ENCODE peak calls at places on chromosomes 1 and 21, in ten cellular contexts. One of them, this sample, is unnamed. For H3K36me3, the result is how much of the 10 kb centered on the place peaks cover.

GRCh38 chr1:9537863-9538668 is 1.2 kb upstream of the SLC25A33 start:
- DNase-seq in GM23248: no peak
- DNase-seq in RWPE2: no peak
- DNase-seq in astrocyte: no peak
- DNase-seq in psoas muscle: no peak
- DNase-seq in fibroblast of lung: no peak
- DNase-seq in ovary: no peak
- DNase-seq in IMR-90: no peak
- DNase-seq in tibial nerve: no peak
- DNase-seq in hepatocyte: peak
- DNase-seq in this sample: no peak

GRCh38 chr1:170461362-170461761 is 70.6 kb upstream of the GORAB start:
- DNase-seq in GM23248: peak
- DNase-seq in RWPE2: no peak
- DNase-seq in astrocyte: peak
- DNase-seq in psoas muscle: no peak
- DNase-seq in fibroblast of lung: peak
- DNase-seq in ovary: no peak
- DNase-seq in IMR-90: peak
- DNase-seq in tibial nerve: no peak
- DNase-seq in hepatocyte: no peak
- DNase-seq in this sample: no peak

GRCh38 chr1:24107462-24108225 is 4.3 kb downstream of the MYOM3 start:
- DNase-seq in GM23248: peak
- DNase-seq in RWPE2: no peak
- DNase-seq in astrocyte: peak
- DNase-seq in psoas muscle: peak
- DNase-seq in fibroblast of lung: peak
- DNase-seq in ovary: no peak
- DNase-seq in IMR-90: peak
- DNase-seq in tibial nerve: no peak
- DNase-seq in hepatocyte: peak
- DNase-seq in this sample: no peak

GRCh38 chr1:56199060-56199459 is 380.3 kb downstream of the PLPP3 start:
- DNase-seq in GM23248: no peak
- DNase-seq in RWPE2: no peak
- DNase-seq in astrocyte: no peak
- DNase-seq in psoas muscle: peak
- DNase-seq in fibroblast of lung: no peak
- DNase-seq in ovary: no peak
- DNase-seq in IMR-90: no peak
- DNase-seq in tibial nerve: no peak
- DNase-seq in hepatocyte: no peak
- DNase-seq in this sample: no peak

GRCh38 chr21:35408401-35408800 is 359.3 kb upstream of the RUNX1 start:
- DNase-seq in GM23248: peak
- DNase-seq in RWPE2: no peak
- DNase-seq in astrocyte: no peak
- DNase-seq in psoas muscle: no peak
- DNase-seq in fibroblast of lung: peak
- DNase-seq in ovary: no peak
- DNase-seq in IMR-90: peak
- DNase-seq in tibial nerve: no peak
- DNase-seq in hepatocyte: no peak
- DNase-seq in this sample: no peak

GRCh38 chr21:32096411-32096810 is 182.4 kb downstream of the MIS18A start:
- DNase-seq in GM23248: peak
- DNase-seq in RWPE2: no peak
- DNase-seq in astrocyte: no peak
- DNase-seq in psoas muscle: no peak
- DNase-seq in fibroblast of lung: no peak
- DNase-seq in ovary: no peak
- DNase-seq in IMR-90: no peak
- DNase-seq in tibial nerve: no peak
- DNase-seq in hepatocyte: no peak
- DNase-seq in this sample: no peak

GRCh38 chr1:64748222-64748621 is 3.3 kb downstream of the RAVER2 start:
- DNase-seq in GM23248: no peak
- DNase-seq in RWPE2: no peak
- DNase-seq in astrocyte: no peak
- DNase-seq in psoas muscle: no peak
- DNase-seq in fibroblast of lung: no peak
- DNase-seq in ovary: no peak
- DNase-seq in IMR-90: no peak
- DNase-seq in tibial nerve: no peak
- DNase-seq in hepatocyte: no peak
- DNase-seq in this sample: no peak

GRCh38 chr1:27741124-27741523 is 15.4 kb downstream of the FAM76A start:
- DNase-seq in GM23248: no peak
- DNase-seq in RWPE2: no peak
- DNase-seq in astrocyte: no peak
- DNase-seq in psoas muscle: no peak
- DNase-seq in fibroblast of lung: no peak
- DNase-seq in ovary: no peak
- DNase-seq in IMR-90: no peak
- DNase-seq in tibial nerve: no peak
- DNase-seq in hepatocyte: no peak
- DNase-seq in this sample: no peak

GRCh38 chr1:201500670-201501120 is 6.2 kb downstream of the CSRP1 start:
- DNase-seq in GM23248: peak
- DNase-seq in RWPE2: no peak
- DNase-seq in astrocyte: no peak
- DNase-seq in psoas muscle: no peak
- DNase-seq in fibroblast of lung: peak
- DNase-seq in ovary: no peak
- DNase-seq in IMR-90: no peak
- DNase-seq in tibial nerve: peak
- DNase-seq in hepatocyte: no peak
- DNase-seq in this sample: peak

GRCh38 chr21:42684109-42684916 is 30.9 kb downstream of the PDE9A start:
- DNase-seq in GM23248: peak
- DNase-seq in RWPE2: peak
- DNase-seq in astrocyte: no peak
- DNase-seq in psoas muscle: no peak
- DNase-seq in fibroblast of lung: no peak
- DNase-seq in ovary: no peak
- DNase-seq in IMR-90: no peak
- DNase-seq in tibial nerve: no peak
- DNase-seq in hepatocyte: no peak
- DNase-seq in this sample: peak

GRCh38 chr1:56837244-56837926 is 17.2 kb upstream of the C8A start:
- DNase-seq in GM23248: peak
- DNase-seq in RWPE2: no peak
- DNase-seq in astrocyte: no peak
- DNase-seq in psoas muscle: no peak
- DNase-seq in fibroblast of lung: no peak
- DNase-seq in ovary: no peak
- DNase-seq in IMR-90: no peak
- DNase-seq in tibial nerve: no peak
- DNase-seq in hepatocyte: no peak
- DNase-seq in this sample: no peak

DNA sequence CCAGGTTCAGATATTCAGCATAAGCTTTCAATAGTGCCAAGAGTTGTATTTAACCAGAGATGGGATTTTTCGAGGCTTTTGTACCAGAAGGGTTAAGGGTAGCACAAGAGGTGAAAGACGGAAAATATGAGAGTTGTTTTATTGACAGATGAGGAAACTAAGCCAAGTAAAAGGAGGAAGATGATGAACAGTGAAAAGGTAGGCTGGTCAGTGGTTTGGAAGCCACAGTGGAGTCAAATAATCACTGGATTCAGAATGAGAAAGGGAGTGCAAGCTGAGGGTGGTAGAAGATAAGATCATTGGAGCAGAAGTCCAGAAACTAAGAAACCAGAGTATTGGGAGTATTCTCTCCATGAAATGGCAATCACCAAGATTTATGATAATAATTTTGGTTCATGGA is 45.7 kb downstream of the ANGPTL1 start:
- DNase-seq in GM23248: no peak
- DNase-seq in RWPE2: no peak
- DNase-seq in astrocyte: no peak
- DNase-seq in psoas muscle: no peak
- DNase-seq in fibroblast of lung: no peak
- DNase-seq in ovary: no peak
- DNase-seq in IMR-90: no peak
- DNase-seq in tibial nerve: no peak
- DNase-seq in hepatocyte: no peak
- DNase-seq in this sample: no peak
- H3K36me3 ChIP-seq in GM23248: under half
- H3K36me3 ChIP-seq in RWPE2: under half
- H3K36me3 ChIP-seq in astrocyte: under half
- H3K36me3 ChIP-seq in psoas muscle: under half
- H3K36me3 ChIP-seq in fibroblast of lung: under half
- H3K36me3 ChIP-seq in ovary: under half
- H3K36me3 ChIP-seq in IMR-90: under half
- H3K36me3 ChIP-seq in tibial nerve: under half
- H3K36me3 ChIP-seq in hepatocyte: under half
- H3K36me3 ChIP-seq in this sample: under half

DNA sequence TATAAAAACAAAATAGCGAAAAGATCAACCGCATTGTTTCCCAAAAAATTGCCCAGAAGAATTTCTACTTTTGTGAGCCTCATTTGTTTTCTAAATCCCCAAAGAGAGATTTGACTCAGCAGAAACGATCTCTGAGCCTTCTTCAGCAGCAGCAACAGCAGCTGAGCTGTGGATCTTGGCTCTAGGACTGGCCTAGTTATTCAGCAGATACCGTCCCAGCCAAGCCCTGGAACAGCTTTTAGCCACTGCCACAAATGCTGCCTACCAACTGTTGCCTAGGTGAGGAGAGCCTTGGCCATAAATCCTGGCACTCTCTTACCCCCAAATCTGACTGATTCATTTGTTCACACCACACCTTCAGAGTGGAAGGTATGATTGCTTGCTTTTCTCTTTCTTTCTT is 320.1 kb downstream of the TGFB2 start:
- DNase-seq in GM23248: peak
- DNase-seq in RWPE2: no peak
- DNase-seq in astrocyte: peak
- DNase-seq in psoas muscle: peak
- DNase-seq in fibroblast of lung: peak
- DNase-seq in ovary: peak
- DNase-seq in IMR-90: peak
- DNase-seq in tibial nerve: peak
- DNase-seq in hepatocyte: peak
- DNase-seq in this sample: peak
- H3K27ac ChIP-seq in GM23248: peak
- H3K27ac ChIP-seq in RWPE2: peak
- H3K27ac ChIP-seq in astrocyte: peak
- H3K27ac ChIP-seq in psoas muscle: peak
- H3K27ac ChIP-seq in fibroblast of lung: peak
- H3K27ac ChIP-seq in ovary: no peak
- H3K27ac ChIP-seq in IMR-90: peak
- H3K27ac ChIP-seq in tibial nerve: no peak
- H3K27ac ChIP-seq in hepatocyte: peak
- H3K27ac ChIP-seq in this sample: peak

DNA sequence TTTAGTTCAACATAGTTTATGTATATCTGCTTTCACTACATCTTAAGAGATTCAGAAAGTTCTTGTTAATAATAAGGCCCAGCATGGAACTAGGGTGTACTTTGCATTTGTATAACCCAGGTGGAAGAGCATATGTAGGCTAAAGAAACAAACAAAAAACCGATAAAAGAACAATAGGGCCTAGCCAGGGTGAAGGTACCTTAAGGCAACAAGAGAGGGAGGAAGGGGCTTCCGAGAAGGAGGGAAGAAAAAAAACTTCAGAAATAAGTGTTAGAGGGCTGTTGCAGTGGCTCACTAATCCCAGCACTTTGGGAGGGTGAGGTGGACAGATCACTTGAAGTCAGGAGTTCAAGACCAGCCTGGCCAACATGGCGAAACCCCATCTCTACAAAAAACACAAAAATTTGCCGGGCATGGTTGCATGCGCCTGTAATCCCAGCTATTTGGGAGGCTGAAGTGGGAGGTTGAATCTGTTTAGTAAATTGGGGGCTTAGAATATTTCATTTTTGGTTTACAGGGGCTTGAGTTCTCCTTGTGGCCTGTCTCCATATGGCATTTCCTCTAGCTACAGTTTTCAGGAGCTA is 4.7 kb upstream of the SPATA45 start:
- DNase-seq in GM23248: no peak
- DNase-seq in RWPE2: no peak
- DNase-seq in astrocyte: no peak
- DNase-seq in psoas muscle: no peak
- DNase-seq in fibroblast of lung: no peak
- DNase-seq in ovary: no peak
- DNase-seq in IMR-90: no peak
- DNase-seq in tibial nerve: no peak
- DNase-seq in hepatocyte: no peak
- DNase-seq in this sample: no peak
- H3K36me3 ChIP-seq in GM23248: under half
- H3K36me3 ChIP-seq in RWPE2: under half
- H3K36me3 ChIP-seq in astrocyte: under half
- H3K36me3 ChIP-seq in psoas muscle: under half
- H3K36me3 ChIP-seq in fibroblast of lung: under half
- H3K36me3 ChIP-seq in ovary: under half
- H3K36me3 ChIP-seq in IMR-90: under half
- H3K36me3 ChIP-seq in tibial nerve: under half
- H3K36me3 ChIP-seq in hepatocyte: under half
- H3K36me3 ChIP-seq in this sample: under half

GRCh38 chr1:44021581-44022321 is 9.5 kb downstream of the SLC6A9 start:
- DNase-seq in GM23248: no peak
- DNase-seq in RWPE2: no peak
- DNase-seq in astrocyte: no peak
- DNase-seq in psoas muscle: no peak
- DNase-seq in fibroblast of lung: no peak
- DNase-seq in ovary: no peak
- DNase-seq in IMR-90: no peak
- DNase-seq in tibial nerve: no peak
- DNase-seq in hepatocyte: no peak
- DNase-seq in this sample: no peak

GRCh38 chr1:44025816-44026215 is 5.4 kb downstream of the SLC6A9 start:
- DNase-seq in GM23248: no peak
- DNase-seq in RWPE2: no peak
- DNase-seq in astrocyte: no peak
- DNase-seq in psoas muscle: no peak
- DNase-seq in fibroblast of lung: no peak
- DNase-seq in ovary: no peak
- DNase-seq in IMR-90: no peak
- DNase-seq in tibial nerve: no peak
- DNase-seq in hepatocyte: peak
- DNase-seq in this sample: peak

GRCh38 chr1:44024903-44025525 is 6.2 kb downstream of the SLC6A9 start:
- DNase-seq in GM23248: no peak
- DNase-seq in RWPE2: no peak
- DNase-seq in astrocyte: no peak
- DNase-seq in psoas muscle: no peak
- DNase-seq in fibroblast of lung: no peak
- DNase-seq in ovary: no peak
- DNase-seq in IMR-90: no peak
- DNase-seq in tibial nerve: no peak
- DNase-seq in hepatocyte: no peak
- DNase-seq in this sample: peak

GRCh38 chr1:44027320-44027719 is 3.9 kb downstream of the SLC6A9 start:
- DNase-seq in GM23248: no peak
- DNase-seq in RWPE2: no peak
- DNase-seq in astrocyte: no peak
- DNase-seq in psoas muscle: no peak
- DNase-seq in fibroblast of lung: no peak
- DNase-seq in ovary: no peak
- DNase-seq in IMR-90: no peak
- DNase-seq in tibial nerve: no peak
- DNase-seq in hepatocyte: no peak
- DNase-seq in this sample: no peak

GRCh38 chr1:44024031-44024902 is 7.0 kb downstream of the SLC6A9 start:
- DNase-seq in GM23248: no peak
- DNase-seq in RWPE2: no peak
- DNase-seq in astrocyte: no peak
- DNase-seq in psoas muscle: no peak
- DNase-seq in fibroblast of lung: no peak
- DNase-seq in ovary: no peak
- DNase-seq in IMR-90: no peak
- DNase-seq in tibial nerve: no peak
- DNase-seq in hepatocyte: no peak
- DNase-seq in this sample: peak
- H3K27ac ChIP-seq in GM23248: no peak
- H3K27ac ChIP-seq in RWPE2: no peak
- H3K27ac ChIP-seq in astrocyte: no peak
- H3K27ac ChIP-seq in psoas muscle: no peak
- H3K27ac ChIP-seq in fibroblast of lung: no peak
- H3K27ac ChIP-seq in ovary: no peak
- H3K27ac ChIP-seq in IMR-90: no peak
- H3K27ac ChIP-seq in tibial nerve: no peak
- H3K27ac ChIP-seq in hepatocyte: no peak
- H3K27ac ChIP-seq in this sample: no peak